ENCODE peak calls at places on chromosomes 6 and 20, in nine cellular contexts. I, N, L, U, K, F, P, Q and T are unnamed samples.
A peak's percentile ranks its signal among the peaks of the same experiment; 100 is the strongest.

GRCh38 chr6:142013286-142013685 is 119.4 kb upstream of the GJE1 start:
- DNase-seq in Q (no peak), N (peak; percentile 78), F (no peak), P (peak; percentile 87), K (no peak), U (no peak), I (no peak), L (peak; percentile 92), T (no peak)

GRCh38 chr6:109561844-109562243 is 78.8 kb upstream of the ZBTB24 start:
- DNase-seq in F (no peak), I (no peak), L (no peak), P (no peak), Q (no peak), U (no peak), N (no peak), K (no peak), T (no peak)

GRCh38 chr20:42173440-42173839 is 555.3 kb upstream of the CHD6 start:
- DNase-seq in I (no peak), U (no peak), F (no peak), L (no peak), Q (no peak), N (no peak), P (no peak), K (no peak), T (no peak)

GRCh38 chr6:103769431-103769830 is 1090.3 kb downstream of the HACE1 start:
- DNase-seq in U (no peak), K (no peak), F (no peak), I (no peak), P (no peak), L (no peak), N (no peak), Q (no peak), T (peak; percentile 40)

GRCh38 chr20:46985241-46985640 is 90.6 kb downstream of the EYA2 start:
- DNase-seq in Q (no peak), I (no peak), F (no peak), U (no peak), L (no peak), P (no peak), N (no peak), K (no peak), T (no peak)

GRCh38 chr6:18412073-18412472 is 24.9 kb downstream of the RNF144B start:
- DNase-seq in N (no peak), P (no peak), I (no peak), K (no peak), Q (no peak), U (no peak), F (no peak), L (no peak), T (no peak)

GRCh38 chr20:62191781-62192559 is 9.1 kb downstream of the MTG2 start:
- DNase-seq in U (no peak), K (no peak), I (no peak), F (no peak), Q (no peak), N (no peak), L (no peak), P (no peak), T (no peak)

GRCh38 chr20:38357653-38358207 is 11.4 kb downstream of the LBP start:
- DNase-seq in N (no peak), U (no peak), F (no peak), K (no peak), L (peak; percentile 56), I (no peak), Q (peak; percentile 15), P (no peak), T (no peak)

GRCh38 chr6:54083301-54083700 is 27.9 kb upstream of the MLIP start:
- DNase-seq in F (peak; percentile 73), I (no peak), P (no peak), Q (no peak), U (no peak), K (no peak), N (no peak), L (no peak), T (no peak)

GRCh38 chr6:152087096-152087495 is 279.6 kb downstream of the ESR1 start:
- DNase-seq in P (no peak), I (no peak), N (no peak), U (no peak), F (no peak), Q (no peak), L (no peak), K (no peak), T (no peak)

GRCh38 chr6:83514877-83515466 is 2.6 kb downstream of the PRSS35 start:
- DNase-seq in P (peak; percentile 81), U (peak; percentile 61), L (peak; percentile 76), Q (no peak), F (no peak), I (peak; percentile 15), K (peak; percentile 49), N (peak; percentile 38), T (peak; percentile 68)

GRCh38 chr20:3398681-3399252 is 8.7 kb downstream of the DNAAF9 start:
- DNase-seq in I (no peak), N (no peak), L (peak; percentile 27), Q (no peak), P (peak; percentile 18), U (no peak), F (no peak), K (no peak), T (no peak)

GRCh38 chr20:61752576-61752975 is 313.1 kb downstream of the TAF4 start:
- DNase-seq in P (no peak), F (no peak), Q (no peak), L (no peak), U (no peak), N (no peak), I (no peak), K (no peak), T (no peak)

GRCh38 chr6:39167866-39168625 is 53.1 kb upstream of the SAYSD1 start:
- DNase-seq in F (no peak), P (no peak), N (no peak), K (no peak), I (no peak), Q (no peak), L (no peak), U (peak; percentile 61), T (no peak)

GRCh38 chr20:15951711-15952110 is 621.5 kb downstream of the KIF16B start:
- DNase-seq in P (no peak), L (peak; percentile 8), K (no peak), F (no peak), U (no peak), N (no peak), I (no peak), Q (no peak), T (no peak)